ENCODE peak calls at places on chromosomes 11 and 22, in five cellular contexts. K is stomach, O is A549, H is adrenal gland, N is spleen. R is an unnamed sample. For H3K4me1, the result is how much of the 10 kb centered on the place peaks cover.

GRCh38 chr11:75491465-75491864 is 34.3 kb downstream of the GDPD5 start:
- DNase-seq in K (no peak), O (no peak), H (no peak), N (no peak), R (no peak)

GRCh38 chr22:27074016-27074415 is 416.6 kb downstream of the MIAT start:
- DNase-seq in K (no peak), O (no peak), H (no peak), N (no peak), R (no peak)

GRCh38 chr22:39717099-39717498 is 146.5 kb downstream of the CACNA1I start:
- DNase-seq in K (no peak), O (no peak), H (no peak), N (no peak), R (no peak)

GRCh38 chr11:32215157-32215556 is 124.3 kb downstream of the RCN1 start:
- DNase-seq in K (no peak), O (no peak), H (no peak), N (no peak), R (no peak)

GRCh38 chr22:37218771-37219411 is 6.6 kb upstream of the SSTR3 start:
- DNase-seq in K (no peak), O (no peak), H (no peak), N (peak), R (no peak)

GRCh38 chr22:24412274-24412673 is 15.1 kb upstream of the ADORA2A start:
- DNase-seq in K (peak), O (no peak), H (no peak), N (no peak), R (no peak)

GRCh38 chr22:40199852-40200251 is 22.1 kb downstream of the TNRC6B start:
- DNase-seq in K (no peak), O (no peak), H (peak), N (no peak), R (no peak)

GRCh38 chr11:75196426-75196825 is 44.1 kb upstream of the TPBGL start:
- DNase-seq in K (no peak), O (no peak), H (no peak), N (no peak), R (no peak)

GRCh38 chr22:41360126-41360525 is 21.6 kb upstream of the TEF start:
- DNase-seq in K (no peak), O (no peak), H (no peak), N (no peak), R (no peak)

GRCh38 chr11:11347583-11347982 is 5.5 kb downstream of the CSNK2A3 start:
- DNase-seq in K (no peak), O (no peak), H (no peak), N (no peak), R (peak)

GRCh38 chr11:84660257-84660656 is 966.9 kb downstream of the DLG2 start:
- DNase-seq in K (no peak), O (no peak), H (no peak), N (no peak), R (no peak)

GRCh38 chr11:77636738-77637344 is 753 bp downstream of the CLNS1A start:
- DNase-seq in K (no peak), O (no peak), H (no peak), N (no peak), R (no peak)

GRCh38 chr11:57637626-57638004 is 12.1 kb downstream of the YPEL4 start:
- DNase-seq in K (no peak), O (no peak), H (no peak), N (no peak), R (no peak)

GRCh38 chr11:69484427-69485259 is 3.2 kb downstream of the LINC01488 start:
- DNase-seq in K (no peak), O (no peak), H (no peak), N (peak), R (peak)

GRCh38 chr11:47991266-47991830 is 11.0 kb downstream of the PTPRJ start:
- DNase-seq in K (peak), O (no peak), H (no peak), N (no peak), R (peak)

GRCh38 chr11:10592331-10592730 is 23.9 kb upstream of the LYVE1 start:
- DNase-seq in K (no peak), O (no peak), H (no peak), N (no peak), R (no peak)

GRCh38 chr11:31786996-31787685 is 24.0 kb downstream of the PAX6 start:
- DNase-seq in K (no peak), O (no peak), H (no peak), N (no peak), R (no peak)

GRCh38 chr22:24179478-24180210 is 1.6 kb upstream of the SUSD2 start:
- DNase-seq in K (no peak), O (no peak), H (no peak), N (no peak), R (peak)

GRCh38 chr11:116605543-116605942 is 167.2 kb downstream of the BUD13 start:
- DNase-seq in K (peak), O (no peak), H (peak), N (no peak), R (peak)

DNA sequence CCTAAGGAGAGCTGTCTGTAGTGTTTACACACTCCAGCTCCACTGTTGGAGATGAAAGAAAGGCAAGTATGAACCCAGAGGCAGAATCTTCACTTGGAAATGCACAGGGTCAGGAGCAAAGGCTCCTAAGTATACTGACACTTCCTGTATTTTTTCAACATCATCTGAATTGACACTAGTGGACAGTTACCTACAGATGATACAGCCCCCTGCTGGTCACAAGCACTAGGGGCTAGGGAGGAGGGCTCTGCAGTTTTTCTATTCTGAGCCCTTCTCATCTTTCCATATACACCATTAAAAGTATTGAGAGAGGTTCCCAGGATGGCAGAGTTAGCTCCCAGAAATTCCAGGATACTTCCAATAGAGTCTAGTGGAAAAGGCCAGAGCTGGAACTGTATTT is 290.3 kb upstream of the API5 start:
- DNase-seq in K (no peak), O (no peak), H (no peak), N (no peak), R (no peak)
- TF ChIP-seq CTCF in K (no peak), O (no peak), H (peak), N (no peak), R (peak)

GRCh38 chr22:46626911-46627805 is 7.0 kb downstream of the GRAMD4 start:
- DNase-seq in K (no peak), O (no peak), H (no peak), N (no peak), R (peak)
- TF ChIP-seq POLR2A in K (no peak), O (no peak), H (no peak), N (no peak), R (no peak)

GRCh38 chr22:28981818-28982499 is 79.7 kb downstream of the C22orf31 start:
- DNase-seq in K (no peak), O (no peak), H (no peak), N (no peak), R (no peak)
- H3K4me1 ChIP-seq in K (under half), O (half or more), H (under half), N (under half), R (under half)

GRCh38 chr11:92735039-92735438 is 234.4 kb upstream of the MTNR1B start:
- DNase-seq in K (no peak), O (no peak), H (no peak), N (no peak), R (no peak)
- TF ChIP-seq CTCF in K (no peak), O (no peak), H (no peak), N (no peak), R (no peak)

GRCh38 chr22:48975252-48975780 is 852.4 kb downstream of the BRD1 start:
- DNase-seq in K (no peak), O (no peak), H (peak), N (no peak), R (no peak)

GRCh38 chr22:48975886-48976285 is 851.8 kb downstream of the BRD1 start:
- DNase-seq in K (no peak), O (no peak), H (no peak), N (no peak), R (no peak)

GRCh38 chr22:48974443-48975251 is 853.0 kb downstream of the BRD1 start:
- DNase-seq in K (no peak), O (no peak), H (no peak), N (no peak), R (no peak)

GRCh38 chr22:48979482-48979881 is 848.2 kb downstream of the BRD1 start:
- DNase-seq in K (no peak), O (peak), H (peak), N (no peak), R (no peak)

DNA sequence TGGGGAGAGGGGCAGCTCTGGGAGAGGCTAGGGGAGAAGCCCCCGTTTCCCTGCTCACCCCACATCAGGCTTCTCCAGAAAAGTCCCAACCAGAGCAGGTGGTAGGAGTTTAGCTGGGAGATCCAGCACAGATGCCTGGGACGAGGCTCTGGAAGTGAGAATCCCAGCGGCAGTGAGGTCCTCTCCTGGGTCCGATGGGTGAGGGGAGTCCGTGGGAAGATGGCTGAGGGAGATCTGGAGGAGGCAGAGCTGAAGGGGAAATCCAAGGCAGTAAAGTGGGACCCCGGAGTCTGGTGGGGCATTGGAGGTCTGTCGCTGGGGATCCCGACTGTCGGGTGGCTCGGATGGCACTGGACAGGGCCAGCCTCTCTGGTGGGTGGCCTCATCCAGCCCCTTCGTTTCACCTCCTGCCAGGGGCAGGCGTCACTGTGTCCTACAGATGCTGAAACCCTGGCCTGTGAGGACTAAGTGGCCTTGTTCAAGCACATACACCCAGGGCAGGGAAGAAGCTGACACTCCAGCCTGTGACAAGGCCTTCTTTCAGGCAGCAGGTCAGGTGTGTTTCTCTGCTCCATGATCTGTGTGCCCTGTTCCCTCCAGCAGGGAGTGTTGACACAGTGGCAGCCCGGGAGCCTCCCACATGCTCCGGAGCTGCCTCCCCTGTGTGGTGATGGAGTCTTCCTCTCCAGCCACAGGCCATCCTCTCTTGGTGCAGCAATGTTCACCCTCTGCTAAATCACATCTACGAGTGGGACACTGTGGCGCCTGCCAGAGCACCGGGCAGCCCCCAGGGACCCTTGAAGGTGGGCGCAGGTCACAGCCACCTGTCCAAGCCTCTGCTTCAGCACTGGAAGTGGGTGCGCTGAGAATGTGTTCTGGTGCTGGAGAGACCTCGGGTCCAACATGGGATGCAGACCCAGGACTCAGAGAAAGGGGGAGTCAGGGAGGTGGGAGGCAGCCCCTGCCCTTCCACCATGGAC is 850.8 kb downstream of the BRD1 start:
- DNase-seq in K (no peak), O (no peak), H (peak), N (no peak), R (no peak)
- TF ChIP-seq POLR2A in K (no peak), O (no peak), H (no peak), N (no peak), R (no peak)

GRCh38 chr11:44564653-44565007 is 833 bp upstream of the CD82 start:
- DNase-seq in K (peak), O (peak), H (peak), N (peak), R (peak)
- H3K4me1 ChIP-seq in K (half or more), O (under half), H (under half), N (half or more), R (half or more)

GRCh38 chr11:22634897-22635629 is 9.4 kb upstream of the FANCF start:
- DNase-seq in K (no peak), O (no peak), H (no peak), N (peak), R (no peak)

GRCh38 chr11:22635689-22636088 is 10.1 kb upstream of the FANCF start:
- DNase-seq in K (no peak), O (no peak), H (no peak), N (no peak), R (no peak)

DNA sequence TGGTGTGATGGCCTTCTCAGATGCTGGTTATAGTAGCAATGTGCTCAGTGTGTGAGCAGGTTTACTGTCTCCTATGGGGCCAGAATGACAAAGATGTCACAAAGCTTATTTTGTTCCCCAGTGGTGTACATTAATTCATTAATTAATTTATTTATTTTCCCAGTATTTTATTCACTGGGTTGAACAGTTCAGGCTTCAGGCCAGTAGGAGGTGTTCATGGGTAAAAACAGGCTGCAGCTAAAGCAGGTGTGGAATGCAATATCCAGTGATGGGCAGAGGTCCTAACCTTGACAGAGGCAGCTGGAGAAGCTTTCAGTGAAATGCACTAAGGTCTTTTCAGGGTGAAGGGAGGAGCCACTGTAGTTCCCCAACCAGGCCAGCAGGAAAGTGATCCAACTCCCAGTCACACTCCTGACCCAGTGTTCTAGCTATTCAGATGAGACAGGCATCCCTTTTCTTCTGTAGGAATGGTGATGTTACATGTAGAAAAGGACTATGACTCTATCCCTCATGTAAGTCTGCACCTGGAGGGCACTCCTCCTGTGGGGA is 7.8 kb upstream of the FANCF start:
- DNase-seq in K (no peak), O (no peak), H (no peak), N (no peak), R (no peak)
- TF ChIP-seq CTCF in K (no peak), O (no peak), H (no peak), N (no peak), R (no peak)